ENCODE peak calls at places on chromosomes 2 and 18, in four cellular contexts. One of them, this sample, is unnamed.

GRCh38 chr2:76793647-76794334 is 728.4 kb downstream of the LRRTM4 start:
- DNase-seq in heart right ventricle: no peak
- DNase-seq in fibroblast of lung: no peak
- DNase-seq in aorta: no peak
- DNase-seq in this sample: no peak

GRCh38 chr2:205471776-205472175 is 210.5 kb upstream of the NRP2 start:
- DNase-seq in fibroblast of lung: no peak
- DNase-seq in heart right ventricle: no peak
- DNase-seq in aorta: no peak
- DNase-seq in this sample: no peak

GRCh38 chr2:43196773-43197567 is 29.4 kb downstream of the ZFP36L2 start:
- DNase-seq in heart right ventricle: no peak
- DNase-seq in fibroblast of lung: no peak
- DNase-seq in aorta: no peak
- DNase-seq in this sample: no peak

GRCh38 chr18:36580874-36581750 is 247.7 kb downstream of the TPGS2 start:
- DNase-seq in heart right ventricle: no peak
- DNase-seq in fibroblast of lung: peak; percentile 21
- DNase-seq in aorta: no peak
- DNase-seq in this sample: no peak

GRCh38 chr2:120597595-120598193 is 138.0 kb upstream of the GLI2 start:
- DNase-seq in fibroblast of lung: peak; percentile 19
- DNase-seq in heart right ventricle: no peak
- DNase-seq in aorta: peak; percentile 29
- DNase-seq in this sample: peak; percentile 24

GRCh38 chr18:38174594-38174993 is 609.0 kb upstream of the CELF4 start:
- DNase-seq in heart right ventricle: no peak
- DNase-seq in fibroblast of lung: no peak
- DNase-seq in aorta: no peak
- DNase-seq in this sample: no peak

GRCh38 chr2:6352247-6352646 is 513.5 kb downstream of the CMPK2 start:
- DNase-seq in aorta: no peak
- DNase-seq in fibroblast of lung: no peak
- DNase-seq in heart right ventricle: no peak
- DNase-seq in this sample: no peak

GRCh38 chr2:19863303-19864041 is 38.3 kb downstream of the TTC32 start:
- DNase-seq in fibroblast of lung: peak; percentile 63
- DNase-seq in heart right ventricle: peak; percentile 76
- DNase-seq in aorta: peak; percentile 79
- DNase-seq in this sample: peak; percentile 78

GRCh38 chr18:2881490-2882195 is 34.8 kb downstream of the EMILIN2 start:
- DNase-seq in fibroblast of lung: peak; percentile 86
- DNase-seq in heart right ventricle: peak; percentile 46
- DNase-seq in aorta: peak; percentile 88
- DNase-seq in this sample: peak; percentile 62

GRCh38 chr2:202861987-202862386 is 9.6 kb downstream of the ICA1L start:
- DNase-seq in heart right ventricle: no peak
- DNase-seq in aorta: no peak
- DNase-seq in fibroblast of lung: no peak
- DNase-seq in this sample: no peak

GRCh38 chr2:71291398-71291797 is 40.2 kb upstream of the ZNF638 start:
- DNase-seq in fibroblast of lung: no peak
- DNase-seq in aorta: no peak
- DNase-seq in heart right ventricle: no peak
- DNase-seq in this sample: no peak

GRCh38 chr2:234251326-234252271 is 201.1 kb downstream of the SPP2 start:
- DNase-seq in fibroblast of lung: peak; percentile 95
- DNase-seq in aorta: no peak
- DNase-seq in heart right ventricle: no peak
- DNase-seq in this sample: no peak

GRCh38 chr2:177029075-177029474 is 183.5 kb upstream of the HNRNPA3 start:
- DNase-seq in aorta: no peak
- DNase-seq in fibroblast of lung: no peak
- DNase-seq in heart right ventricle: no peak
- DNase-seq in this sample: no peak

GRCh38 chr18:50662177-50662576 is 102.3 kb downstream of the MAPK4 start:
- DNase-seq in fibroblast of lung: peak; percentile 3
- DNase-seq in aorta: no peak
- DNase-seq in heart right ventricle: no peak
- DNase-seq in this sample: no peak

GRCh38 chr2:73104933-73105332 is 7.8 kb downstream of the RAB11FIP5 start:
- DNase-seq in aorta: no peak
- DNase-seq in fibroblast of lung: no peak
- DNase-seq in heart right ventricle: no peak
- DNase-seq in this sample: no peak
- H3K4me1 ChIP-seq in aorta: no peaks in the 10 kb centered on the region
- H3K4me1 ChIP-seq in fibroblast of lung: peaks cover 26% of the 10 kb centered on the region
- H3K4me1 ChIP-seq in heart right ventricle: peaks cover 27% of the 10 kb centered on the region
- H3K4me1 ChIP-seq in this sample: peaks cover 7% of the 10 kb centered on the region

DNA sequence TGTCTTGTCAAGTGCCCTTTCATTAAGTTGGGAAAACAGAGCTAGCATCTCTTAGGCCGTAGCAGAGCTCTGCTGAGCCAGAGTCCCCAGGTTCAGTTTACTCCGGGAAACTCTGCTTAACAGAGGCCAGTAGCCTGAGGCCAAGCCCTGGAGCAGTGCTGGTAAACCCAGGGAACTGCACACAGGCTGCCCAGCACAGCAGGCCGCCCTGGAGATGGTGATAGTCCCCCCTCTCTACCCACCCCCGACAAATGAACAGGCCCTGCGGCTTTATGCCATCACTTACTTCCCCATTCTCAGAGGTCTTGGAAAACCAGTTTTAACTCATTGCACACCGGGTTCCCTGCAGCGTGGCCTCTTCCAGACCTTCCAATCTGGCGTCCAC is 3.5 kb downstream of the CNNM4 start:
- DNase-seq in heart right ventricle: no peak
- DNase-seq in fibroblast of lung: no peak
- DNase-seq in aorta: peak; percentile 69
- DNase-seq in this sample: peak; percentile 67
- H3K4me3 ChIP-seq in heart right ventricle: peak overlapping the region; percentile 42
- H3K4me3 ChIP-seq in fibroblast of lung: peak overlapping the region; percentile 72
- H3K4me3 ChIP-seq in aorta: no peak overlapping the region
- H3K4me3 ChIP-seq in this sample: peak overlapping the region; percentile 17

GRCh38 chr2:46319711-46320110 is 22.5 kb downstream of the EPAS1 start:
- DNase-seq in heart right ventricle: no peak
- DNase-seq in fibroblast of lung: no peak
- DNase-seq in aorta: no peak
- DNase-seq in this sample: no peak

GRCh38 chr2:46318579-46319460 is 21.6 kb downstream of the EPAS1 start:
- DNase-seq in aorta: no peak
- DNase-seq in heart right ventricle: no peak
- DNase-seq in fibroblast of lung: no peak
- DNase-seq in this sample: no peak

GRCh38 chr2:46314065-46314835 is 17.0 kb downstream of the EPAS1 start:
- DNase-seq in fibroblast of lung: no peak
- DNase-seq in aorta: no peak
- DNase-seq in heart right ventricle: no peak
- DNase-seq in this sample: no peak

GRCh38 chr2:46315103-46315890 is 18.1 kb downstream of the EPAS1 start:
- DNase-seq in fibroblast of lung: peak; percentile 95
- DNase-seq in heart right ventricle: peak; percentile 88
- DNase-seq in aorta: peak; percentile 95
- DNase-seq in this sample: peak; percentile 78

DNA sequence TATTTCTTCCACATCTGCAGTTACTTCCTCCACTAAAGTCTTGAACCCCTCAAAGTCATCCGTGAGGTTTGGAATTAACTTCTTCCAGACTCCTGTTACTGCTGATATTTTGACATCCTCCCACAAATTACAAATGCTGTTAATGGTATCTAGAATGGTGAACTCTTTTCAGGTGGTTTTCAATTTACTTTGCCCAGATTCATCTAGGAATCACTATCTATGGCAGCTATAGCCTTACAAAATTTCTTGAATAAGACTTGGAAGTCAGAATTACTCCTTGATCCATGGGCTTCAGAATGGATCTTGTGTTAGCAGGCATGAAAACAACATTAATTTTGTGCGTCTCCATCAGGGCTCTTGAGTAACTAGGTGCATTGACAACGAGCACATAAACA is 19.9 kb downstream of the EPAS1 start:
- DNase-seq in aorta: no peak
- DNase-seq in fibroblast of lung: no peak
- DNase-seq in heart right ventricle: no peak
- DNase-seq in this sample: no peak
- H3K4me1 ChIP-seq in aorta: peaks cover 5% of the 10 kb centered on the region
- H3K4me1 ChIP-seq in fibroblast of lung: peaks cover 28% of the 10 kb centered on the region
- H3K4me1 ChIP-seq in heart right ventricle: peaks cover 100% of the 10 kb centered on the region
- H3K4me1 ChIP-seq in this sample: peaks cover 44% of the 10 kb centered on the region

GRCh38 chr2:86621290-86621943 is 2.2 kb downstream of the RNF103 start:
- DNase-seq in aorta: no peak
- DNase-seq in fibroblast of lung: peak; percentile 18
- DNase-seq in heart right ventricle: no peak
- DNase-seq in this sample: no peak
- H3K4me3 ChIP-seq in aorta: peak overlapping the region; percentile 84
- H3K4me3 ChIP-seq in fibroblast of lung: peak overlapping the region; percentile 95
- H3K4me3 ChIP-seq in heart right ventricle: peak overlapping the region; percentile 87
- H3K4me3 ChIP-seq in this sample: no peak overlapping the region

GRCh38 chr2:27294928-27295327 is 12.7 kb downstream of the TRIM54 start:
- DNase-seq in aorta: no peak
- DNase-seq in fibroblast of lung: no peak
- DNase-seq in heart right ventricle: no peak
- DNase-seq in this sample: no peak
- H3K4me1 ChIP-seq in aorta: no peaks in the 10 kb centered on the region
- H3K4me1 ChIP-seq in fibroblast of lung: peaks cover 4% of the 10 kb centered on the region
- H3K4me1 ChIP-seq in heart right ventricle: peaks cover 38% of the 10 kb centered on the region
- H3K4me1 ChIP-seq in this sample: no peaks in the 10 kb centered on the region

GRCh38 chr2:33785201-33786106 is 186.4 kb upstream of the FAM98A start:
- DNase-seq in fibroblast of lung: no peak
- DNase-seq in aorta: no peak
- DNase-seq in heart right ventricle: no peak
- DNase-seq in this sample: no peak
- H3K4me3 ChIP-seq in fibroblast of lung: no peak overlapping the region
- H3K4me3 ChIP-seq in aorta: no peak overlapping the region
- H3K4me3 ChIP-seq in heart right ventricle: no peak overlapping the region
- H3K4me3 ChIP-seq in this sample: no peak overlapping the region

DNA sequence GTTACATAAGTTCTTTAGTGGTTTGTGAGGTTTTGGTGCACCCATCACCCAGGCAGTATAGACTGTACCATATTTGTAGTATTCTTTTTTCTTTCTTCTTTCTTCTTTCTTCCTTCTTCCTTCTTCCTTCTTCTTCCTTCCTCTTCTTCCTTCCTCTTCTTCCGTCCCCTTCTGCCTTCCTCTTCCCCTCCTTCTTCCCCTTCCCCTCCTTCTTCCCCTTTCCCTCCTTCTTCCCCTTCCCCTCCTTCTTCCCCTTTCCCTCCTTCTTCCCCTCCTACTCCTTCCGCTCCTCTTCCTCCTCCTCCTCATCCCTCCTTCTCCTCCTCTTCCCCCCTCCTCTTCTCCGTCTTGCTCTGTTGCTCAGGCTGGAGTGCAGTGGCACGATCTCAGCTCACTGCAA is 41.6 kb downstream of the CAB39 start:
- DNase-seq in fibroblast of lung: no peak
- DNase-seq in aorta: no peak
- DNase-seq in heart right ventricle: no peak
- DNase-seq in this sample: no peak
- H3K4me1 ChIP-seq in fibroblast of lung: peaks cover 12% of the 10 kb centered on the region
- H3K4me1 ChIP-seq in aorta: peaks cover 5% of the 10 kb centered on the region
- H3K4me1 ChIP-seq in heart right ventricle: peaks cover 49% of the 10 kb centered on the region
- H3K4me1 ChIP-seq in this sample: peaks cover 31% of the 10 kb centered on the region

This sample was measured in mucosa of descending colon.